ENCODE peak calls at places on chromosome 17, in nine cellular contexts. E, O, H, F, M, D, W, I and K are unnamed samples.

GRCh38 chr17:17351356-17351891 is 48.3 kb downstream of the NT5M start:
- DNase-seq in E (no peak), O (no peak), H (no peak), F (no peak), M (no peak), D (no peak), W (no peak), I (no peak), K (no peak)

GRCh38 chr17:75239214-75239613 is 22.2 kb downstream of the GGA3 start:
- DNase-seq in E (no peak), O (no peak), H (no peak), F (no peak), M (no peak), D (no peak), W (no peak), I (no peak), K (no peak)

GRCh38 chr17:18976201-18976600 is 24.2 kb downstream of the SLC5A10 start:
- DNase-seq in E (no peak), O (no peak), H (no peak), F (no peak), M (no peak), D (no peak), W (no peak), I (no peak), K (no peak)

GRCh38 chr17:4960279-4960922 is 7.2 kb downstream of the SPAG7 start:
- DNase-seq in E (no peak), O (no peak), H (no peak), F (no peak), M (no peak), D (no peak), W (no peak), I (no peak), K (no peak)

GRCh38 chr17:53135969-53136368 is 686.8 kb upstream of the KIF2B start:
- DNase-seq in E (no peak), O (no peak), H (no peak), F (no peak), M (no peak), D (no peak), W (no peak), I (no peak), K (no peak)

GRCh38 chr17:2232244-2232638 is 71.3 kb downstream of the SMG6 start:
- DNase-seq in E (peak; percentile 90), O (no peak), H (no peak), F (no peak), M (no peak), D (no peak), W (no peak), I (no peak), K (no peak)

GRCh38 chr17:28717578-28718316 is at the start of gene RAB34:
- DNase-seq in E (peak; percentile 89), O (peak; percentile 84), H (no peak), F (peak; percentile 77), M (peak; percentile 40), D (peak; percentile 56), W (peak; percentile 87), I (peak; percentile 86), K (no peak)

GRCh38 chr17:30333503-30334240 is at the start of gene TMIGD1:
- DNase-seq in E (no peak), O (no peak), H (no peak), F (no peak), M (no peak), D (no peak), W (no peak), I (no peak), K (no peak)

GRCh38 chr17:2837147-2837561 is 40.9 kb downstream of the RAP1GAP2 start:
- DNase-seq in E (no peak), O (no peak), H (no peak), F (no peak), M (no peak), D (no peak), W (no peak), I (no peak), K (no peak)

GRCh38 chr17:13417551-13417950 is 184.2 kb downstream of the HS3ST3A1 start:
- DNase-seq in E (no peak), O (no peak), H (no peak), F (no peak), M (no peak), D (no peak), W (no peak), I (no peak), K (no peak)

GRCh38 chr17:28199115-28199514 is 119.9 kb upstream of the TMEM97 start:
- DNase-seq in E (no peak), O (no peak), H (no peak), F (no peak), M (no peak), D (no peak), W (no peak), I (no peak), K (no peak)

GRCh38 chr17:5832886-5833285 is 237.3 kb upstream of the WSCD1 start:
- DNase-seq in E (peak; percentile 25), O (no peak), H (no peak), F (no peak), M (no peak), D (no peak), W (no peak), I (no peak), K (no peak)

GRCh38 chr17:1203111-1203966 is 23.6 kb upstream of the ABR start:
- DNase-seq in E (peak; percentile 92), O (peak; percentile 69), H (peak; percentile 45), F (peak; percentile 65), M (peak; percentile 63), D (peak; percentile 61), W (peak; percentile 64), I (peak; percentile 86), K (no peak)

GRCh38 chr17:75637561-75637960 is 4.3 kb downstream of the SMIM5 start:
- DNase-seq in E (no peak), O (no peak), H (no peak), F (no peak), M (no peak), D (no peak), W (no peak), I (peak; percentile 44), K (no peak)

GRCh38 chr17:77377836-77378235 is 237.1 kb downstream of the SEC14L1 start:
- DNase-seq in E (no peak), O (no peak), H (no peak), F (no peak), M (no peak), D (no peak), W (no peak), I (no peak), K (no peak)

GRCh38 chr17:10420811-10421210 is 939 bp downstream of the MYH8 start:
- DNase-seq in E (no peak), O (no peak), H (no peak), F (no peak), M (no peak), D (no peak), W (no peak), I (no peak), K (no peak)

GRCh38 chr17:37764383-37764782 is 19.5 kb upstream of the HNF1B start:
- DNase-seq in E (no peak), O (no peak), H (no peak), F (no peak), M (no peak), D (no peak), W (no peak), I (no peak), K (no peak)
- H3K4me3 ChIP-seq in E (no peak overlapping the region), O (no peak overlapping the region), H (no peak overlapping the region), F (no peak overlapping the region), M (no peak overlapping the region), D (no peak overlapping the region), W (no peak overlapping the region), I (no peak overlapping the region), K (no peak overlapping the region)

DNA sequence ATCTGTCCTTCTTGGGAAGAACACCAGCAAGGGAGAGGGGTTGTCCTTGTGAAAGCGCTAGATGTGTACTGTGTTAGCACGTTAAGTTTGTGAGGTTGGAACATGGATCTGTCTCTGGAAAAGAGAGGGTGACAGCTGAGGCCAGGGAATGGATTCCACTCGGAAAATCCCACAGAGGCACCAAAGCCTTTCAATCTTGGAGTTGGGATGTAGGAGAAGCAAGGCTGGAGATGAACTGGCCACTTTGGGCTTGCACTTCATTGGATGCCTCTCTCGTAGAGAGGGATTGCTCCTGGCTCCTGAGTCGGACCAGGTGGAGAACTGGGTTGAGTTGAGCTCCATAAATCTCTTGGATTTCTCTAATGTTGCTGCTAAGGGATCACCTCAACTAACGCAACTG is 67.2 kb downstream of the CCDC182 start:
- DNase-seq in E (no peak), O (peak; percentile 2), H (no peak), F (no peak), M (no peak), D (no peak), W (no peak), I (no peak), K (no peak)
- H3K4me3 ChIP-seq in E (no peak overlapping the region), O (no peak overlapping the region), H (no peak overlapping the region), F (no peak overlapping the region), M (no peak overlapping the region), D (no peak overlapping the region), W (no peak overlapping the region), I (no peak overlapping the region), K (no peak overlapping the region)

GRCh38 chr17:81132770-81133723 is 32.3 kb upstream of the PVALEF start:
- DNase-seq in E (no peak), O (no peak), H (no peak), F (peak; percentile 54), M (no peak), D (no peak), W (no peak), I (peak; percentile 82), K (no peak)
- H3K4me3 ChIP-seq in E (no peak overlapping the region), O (no peak overlapping the region), H (no peak overlapping the region), F (no peak overlapping the region), M (no peak overlapping the region), D (no peak overlapping the region), W (no peak overlapping the region), I (peak overlapping the region; percentile 54), K (no peak overlapping the region)

GRCh38 chr17:80718428-80718827 is 173.8 kb downstream of the RPTOR start:
- DNase-seq in E (no peak), O (no peak), H (no peak), F (no peak), M (no peak), D (no peak), W (no peak), I (no peak), K (no peak)

GRCh38 chr17:80722656-80723055 is 178.0 kb downstream of the RPTOR start:
- DNase-seq in E (no peak), O (no peak), H (no peak), F (no peak), M (no peak), D (no peak), W (no peak), I (no peak), K (no peak)

GRCh38 chr17:80717661-80718060 is 173.0 kb downstream of the RPTOR start:
- DNase-seq in E (no peak), O (no peak), H (no peak), F (no peak), M (no peak), D (no peak), W (no peak), I (no peak), K (no peak)

GRCh38 chr17:80719449-80719848 is 174.8 kb downstream of the RPTOR start:
- DNase-seq in E (no peak), O (no peak), H (no peak), F (no peak), M (no peak), D (no peak), W (no peak), I (no peak), K (no peak)

GRCh38 chr17:80720624-80721577 is 176.3 kb downstream of the RPTOR start:
- DNase-seq in E (peak; percentile 74), O (no peak), H (peak; percentile 64), F (no peak), M (peak; percentile 26), D (peak; percentile 37), W (no peak), I (no peak), K (peak; percentile 65)
- H3K4me3 ChIP-seq in E (no peak overlapping the region), O (no peak overlapping the region), H (no peak overlapping the region), F (no peak overlapping the region), M (no peak overlapping the region), D (no peak overlapping the region), W (no peak overlapping the region), I (no peak overlapping the region), K (peak overlapping the region; percentile 36)

GRCh38 chr17:8963665-8964258 is 1.7 kb downstream of the PIK3R5 start:
- DNase-seq in E (no peak), O (no peak), H (no peak), F (no peak), M (no peak), D (no peak), W (no peak), I (no peak), K (peak; percentile 63)
- H3K4me3 ChIP-seq in E (no peak overlapping the region), O (no peak overlapping the region), H (peak overlapping the region; percentile 77), F (no peak overlapping the region), M (no peak overlapping the region), D (no peak overlapping the region), W (no peak overlapping the region), I (peak overlapping the region; percentile 64), K (no peak overlapping the region)